ENCODE peak calls at places on chromosome 22, in six cellular contexts. Z, V, M, L, X and K are unnamed samples.

GRCh38 chr22:40534379-40535188 is 101.9 kb downstream of the MRTFA start:
- DNase-seq in Z (no peak), V (no peak), M (no peak), L (peak; percentile 39), X (peak; percentile 36), K (no peak)

GRCh38 chr22:27240298-27240885 is 561.2 kb downstream of the MN1 start:
- DNase-seq in Z (no peak), V (no peak), M (no peak), L (no peak), X (no peak), K (no peak)

GRCh38 chr22:30386960-30387848 is at the start of gene RNF215:
- DNase-seq in Z (peak; percentile 68), V (peak; percentile 82), M (peak; percentile 93), L (peak; percentile 80), X (peak; percentile 89), K (peak; percentile 84)

GRCh38 chr22:42994276-42994916 is 20.6 kb downstream of the PACSIN2 start:
- DNase-seq in Z (no peak), V (no peak), M (no peak), L (no peak), X (no peak), K (no peak)

GRCh38 chr22:27386186-27386585 is 415.4 kb downstream of the MN1 start:
- DNase-seq in Z (no peak), V (no peak), M (no peak), L (no peak), X (no peak), K (no peak)

GRCh38 chr22:48600681-48601080 is 1227.0 kb downstream of the BRD1 start:
- DNase-seq in Z (no peak), V (no peak), M (no peak), L (no peak), X (no peak), K (no peak)

GRCh38 chr22:45460288-45461109 is 42.2 kb upstream of the FBLN1 start:
- DNase-seq in Z (peak; percentile 67), V (no peak), M (peak; percentile 83), L (no peak), X (no peak), K (no peak)

GRCh38 chr22:37544955-37545702 is 15.2 kb upstream of the CDC42EP1 start:
- DNase-seq in Z (peak; percentile 71), V (peak; percentile 89), M (peak; percentile 85), L (peak; percentile 78), X (peak; percentile 51), K (peak; percentile 82)

GRCh38 chr22:48780597-48781277 is 1046.9 kb downstream of the BRD1 start:
- DNase-seq in Z (no peak), V (no peak), M (no peak), L (no peak), X (no peak), K (no peak)

GRCh38 chr22:25086902-25087282 is 112.8 kb upstream of the CRYBB3 start:
- DNase-seq in Z (no peak), V (no peak), M (no peak), L (no peak), X (no peak), K (no peak)

GRCh38 chr22:48896766-48897637 is 930.7 kb downstream of the BRD1 start:
- DNase-seq in Z (no peak), V (no peak), M (no peak), L (no peak), X (peak; percentile 58), K (no peak)

GRCh38 chr22:30308518-30309230 is 18.1 kb downstream of the TBC1D10A start:
- DNase-seq in Z (no peak), V (no peak), M (no peak), L (no peak), X (no peak), K (no peak)

GRCh38 chr22:31122532-31123291 is at the start of gene INPP5J:
- DNase-seq in Z (no peak), V (peak; percentile 73), M (peak; percentile 73), L (peak; percentile 44), X (peak; percentile 64), K (peak; percentile 43)

GRCh38 chr22:46522743-46523300 is 14.6 kb downstream of the CELSR1 start:
- DNase-seq in Z (no peak), V (no peak), M (no peak), L (no peak), X (no peak), K (no peak)

DNA sequence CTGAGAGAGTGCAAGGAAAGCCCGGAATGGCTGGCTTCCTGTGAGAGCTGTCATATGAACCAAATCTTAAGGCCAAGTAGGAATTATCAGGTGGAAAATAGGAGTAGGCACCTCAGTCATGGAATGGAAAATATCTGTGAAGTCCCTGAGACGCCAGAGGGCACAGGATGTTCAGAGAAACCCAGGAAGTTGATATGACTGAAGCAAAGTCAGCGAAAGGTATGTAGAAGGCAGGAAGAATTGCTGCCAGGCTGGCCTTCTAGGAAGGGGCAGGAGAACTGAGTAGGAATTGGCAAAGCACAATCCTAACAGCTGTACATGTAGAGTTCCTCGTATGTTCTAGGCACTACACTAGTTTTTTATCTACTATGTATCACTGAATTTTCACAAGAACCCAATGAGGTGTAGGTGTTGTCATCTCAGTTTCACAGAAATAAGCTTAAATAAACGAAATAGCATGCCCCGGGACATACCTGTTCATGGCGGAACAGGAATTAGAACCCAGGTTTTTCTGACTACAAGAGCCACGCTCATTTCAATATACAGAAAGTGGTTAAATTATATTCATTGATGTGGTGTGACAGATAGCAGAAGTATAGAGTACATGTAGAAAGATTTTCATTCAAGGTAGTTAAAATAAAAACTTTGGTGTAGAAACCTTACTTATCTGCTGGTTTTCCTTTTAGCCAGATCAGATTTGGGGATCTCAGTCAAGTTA is 17.0 kb downstream of the HMGXB4 start:
- DNase-seq in Z (no peak), V (no peak), M (no peak), L (peak; percentile 5), X (no peak), K (no peak)
- H3K27ac ChIP-seq in Z (no peak overlapping the region), V (no peak overlapping the region), M (no peak overlapping the region), L (no peak overlapping the region), X (no peak overlapping the region), K (no peak overlapping the region)

GRCh38 chr22:23591846-23592245 is 11.8 kb upstream of the IGLL1 start:
- DNase-seq in Z (no peak), V (no peak), M (peak; percentile 48), L (no peak), X (no peak), K (no peak)
- H3K36me3 ChIP-seq in Z (no peaks in the 10 kb centered on the region), V (no peaks in the 10 kb centered on the region), M (no peaks in the 10 kb centered on the region), L (no peaks in the 10 kb centered on the region), X (no peaks in the 10 kb centered on the region), K (no peaks in the 10 kb centered on the region)

GRCh38 chr22:19169947-19170318 is 8.6 kb downstream of the SLC25A1 start:
- DNase-seq in Z (no peak), V (no peak), M (peak; percentile 77), L (no peak), X (no peak), K (no peak)
- H3K4me3 ChIP-seq in Z (peak overlapping the region; percentile 35), V (peak overlapping the region; percentile 42), M (peak overlapping the region; percentile 25), L (peak overlapping the region; percentile 61), X (peak overlapping the region; percentile 34), K (peak overlapping the region; percentile 37)

GRCh38 chr22:20537325-20537756 is 29.9 kb downstream of the MED15 start:
- DNase-seq in Z (no peak), V (no peak), M (no peak), L (no peak), X (no peak), K (peak; percentile 24)

GRCh38 chr22:20533879-20534265 is 26.5 kb downstream of the MED15 start:
- DNase-seq in Z (no peak), V (no peak), M (no peak), L (no peak), X (no peak), K (no peak)

GRCh38 chr22:20533095-20533878 is 25.9 kb downstream of the MED15 start:
- DNase-seq in Z (no peak), V (no peak), M (no peak), L (no peak), X (no peak), K (no peak)

GRCh38 chr22:20537983-20538382 is 30.6 kb downstream of the MED15 start:
- DNase-seq in Z (no peak), V (no peak), M (no peak), L (no peak), X (no peak), K (peak; percentile 9)

DNA sequence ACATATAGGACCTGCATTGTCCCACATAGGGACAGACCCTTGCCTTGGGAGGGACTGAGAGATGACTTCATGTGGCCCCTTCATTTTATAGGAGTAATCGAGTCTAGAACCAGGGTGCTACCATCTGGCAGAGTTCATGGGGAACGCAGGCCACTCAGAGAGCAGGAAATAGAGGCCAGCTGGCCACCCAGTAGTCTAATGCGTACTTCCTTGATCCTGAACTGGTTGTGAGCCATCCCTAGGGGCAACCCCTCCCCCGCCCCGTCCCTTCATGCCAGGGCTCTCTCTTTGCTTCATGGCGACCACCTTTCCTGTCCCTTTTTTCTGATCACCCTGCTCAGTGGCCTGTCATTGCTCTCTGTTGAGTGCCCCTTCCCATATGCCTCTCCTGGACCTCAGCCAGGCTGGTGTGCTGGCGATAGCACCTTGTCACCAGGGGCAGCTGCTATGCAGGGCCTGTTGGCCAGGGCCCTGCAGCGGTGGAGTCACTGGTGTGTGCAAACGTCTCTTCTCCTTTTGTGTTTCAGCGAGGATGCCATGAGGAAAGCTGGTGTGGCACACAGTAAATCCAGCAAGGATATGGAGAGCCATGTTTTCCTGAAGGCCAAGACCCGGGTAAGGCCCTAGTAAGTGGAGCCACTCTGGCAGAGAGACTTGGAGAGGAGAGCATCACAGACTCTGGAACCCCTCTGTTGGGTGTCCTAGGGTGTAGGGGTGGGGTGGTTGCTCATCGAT is 29.3 kb downstream of the MED15 start:
- DNase-seq in Z (no peak), V (no peak), M (no peak), L (no peak), X (no peak), K (peak; percentile 33)
- H3K27ac ChIP-seq in Z (no peak overlapping the region), V (peak overlapping the region; percentile 32), M (no peak overlapping the region), L (no peak overlapping the region), X (no peak overlapping the region), K (no peak overlapping the region)

GRCh38 chr22:19629331-19629719 is 85.0 kb upstream of the SEPTIN5 start:
- DNase-seq in Z (no peak), V (no peak), M (peak; percentile 34), L (no peak), X (no peak), K (no peak)

GRCh38 chr22:19628038-19628776 is 86.1 kb upstream of the SEPTIN5 start:
- DNase-seq in Z (no peak), V (no peak), M (no peak), L (no peak), X (no peak), K (no peak)

GRCh38 chr22:19625331-19626041 is 88.8 kb upstream of the SEPTIN5 start:
- DNase-seq in Z (no peak), V (no peak), M (peak; percentile 66), L (no peak), X (no peak), K (no peak)

GRCh38 chr22:19626666-19627065 is 87.6 kb upstream of the SEPTIN5 start:
- DNase-seq in Z (no peak), V (no peak), M (no peak), L (no peak), X (no peak), K (no peak)

GRCh38 chr22:19626042-19626560 is 88.2 kb upstream of the SEPTIN5 start:
- DNase-seq in Z (no peak), V (no peak), M (no peak), L (no peak), X (no peak), K (no peak)
- H3K36me3 ChIP-seq in Z (no peaks in the 10 kb centered on the region), V (no peaks in the 10 kb centered on the region), M (no peaks in the 10 kb centered on the region), L (no peaks in the 10 kb centered on the region), X (no peaks in the 10 kb centered on the region), K (no peaks in the 10 kb centered on the region)